ENCODE peak calls at places on chromosome 3, in six cellular contexts. I is esophagus squamous epithelium, Y is stomach, B is mammary epithelial cell, S is IMR-90, O is BJ. L is an unnamed sample.

GRCh38 chr3:117793684-117794304 is 1084.2 kb downstream of the TUSC7 start:
- DNase-seq in I (no peak), Y (no peak), B (no peak), S (peak), O (no peak), L (peak)

GRCh38 chr3:118110196-118110595 is 924.5 kb downstream of the IGSF11 start:
- DNase-seq in I (no peak), Y (no peak), B (peak), S (peak), O (no peak), L (peak)

GRCh38 chr3:18444597-18445420 is 19.7 kb upstream of the SATB1 start:
- DNase-seq in I (no peak), Y (peak), B (peak), S (peak), O (no peak), L (peak)

GRCh38 chr3:172221550-172221949 is 182.2 kb downstream of the FNDC3B start:
- DNase-seq in I (no peak), Y (no peak), B (peak), S (peak), O (peak), L (peak)

GRCh38 chr3:125165189-125165947 is 47.2 kb downstream of the SLC12A8 start:
- DNase-seq in I (no peak), Y (no peak), B (no peak), S (peak), O (no peak), L (no peak)

GRCh38 chr3:128195802-128196201 is 42.5 kb downstream of the EEFSEC start:
- DNase-seq in I (no peak), Y (no peak), B (no peak), S (no peak), O (no peak), L (no peak)

GRCh38 chr3:37991109-37991508 is 523 bp downstream of the VILL start:
- DNase-seq in I (no peak), Y (peak), B (no peak), S (no peak), O (no peak), L (no peak)

GRCh38 chr3:15797600-15798303 is at the start of gene ANKRD28:
- DNase-seq in I (no peak), Y (no peak), B (peak), S (peak), O (peak), L (peak)

GRCh38 chr3:173913397-173913796 is 515.9 kb downstream of the NLGN1 start:
- DNase-seq in I (no peak), Y (no peak), B (no peak), S (peak), O (no peak), L (no peak)

GRCh38 chr3:133663569-133664313 is 2.0 kb upstream of the TOPBP1 start:
- DNase-seq in I (no peak), Y (no peak), B (peak), S (peak), O (no peak), L (peak)

GRCh38 chr3:69032737-69033136 is 19.3 kb upstream of the EOGT start:
- DNase-seq in I (no peak), Y (no peak), B (no peak), S (no peak), O (no peak), L (no peak)

GRCh38 chr3:23702198-23702597 is 103.6 kb upstream of the UBE2E1 start:
- DNase-seq in I (no peak), Y (no peak), B (no peak), S (peak), O (no peak), L (no peak)

GRCh38 chr3:29335438-29335837 is 54.6 kb downstream of the RBMS3 start:
- DNase-seq in I (no peak), Y (peak), B (peak), S (peak), O (peak), L (peak)

GRCh38 chr3:18237251-18238005 is 187.7 kb downstream of the SATB1 start:
- DNase-seq in I (no peak), Y (no peak), B (peak), S (peak), O (no peak), L (peak)

GRCh38 chr3:129366312-129366831 is 62.1 kb downstream of the EFCAB12 start:
- DNase-seq in I (no peak), Y (no peak), B (no peak), S (no peak), O (no peak), L (no peak)

GRCh38 chr3:157136647-157137387 is 23.1 kb downstream of the CCNL1 start:
- DNase-seq in I (no peak), Y (peak), B (peak), S (peak), O (no peak), L (peak)

GRCh38 chr3:25448750-25449684 is 21.0 kb downstream of the RARB start:
- DNase-seq in I (no peak), Y (peak), B (peak), S (peak), O (no peak), L (peak)

GRCh38 chr3:197520311-197521276 is 35.2 kb downstream of the BDH1 start:
- DNase-seq in I (no peak), Y (peak), B (no peak), S (peak), O (no peak), L (peak)

GRCh38 chr3:161893972-161894371 is 397.4 kb downstream of the OTOL1 start:
- DNase-seq in I (no peak), Y (no peak), B (no peak), S (peak), O (peak), L (peak)

GRCh38 chr3:116836286-116836685 is 126.7 kb downstream of the TUSC7 start:
- DNase-seq in I (no peak), Y (no peak), B (no peak), S (peak), O (no peak), L (no peak)

GRCh38 chr3:145785650-145786049 is 375.3 kb downstream of the PLOD2 start:
- DNase-seq in I (no peak), Y (no peak), B (no peak), S (no peak), O (no peak), L (no peak)

GRCh38 chr3:145776782-145777408 is 384.1 kb downstream of the PLOD2 start:
- DNase-seq in I (no peak), Y (peak), B (peak), S (peak), O (peak), L (peak)

DNA sequence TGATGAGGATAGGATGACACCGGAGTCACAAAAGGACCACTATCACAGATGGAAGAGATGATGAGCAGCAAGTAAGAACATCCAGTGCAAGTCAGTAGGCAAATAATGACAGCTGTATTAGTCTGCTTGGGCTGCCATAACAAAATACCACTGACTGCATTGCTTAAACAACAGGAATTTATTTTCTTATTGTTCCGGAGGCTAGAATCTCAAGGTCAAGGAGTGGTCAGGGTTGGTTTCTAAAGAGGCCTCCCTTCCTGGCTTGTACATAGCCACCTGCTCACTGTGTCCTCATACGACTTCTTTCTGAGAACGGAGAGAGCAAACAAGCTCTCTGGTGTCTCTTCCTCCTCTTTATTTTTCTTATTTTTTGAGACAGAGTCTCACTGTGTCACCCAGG is 380.7 kb downstream of the PLOD2 start:
- DNase-seq in I (no peak), Y (no peak), B (no peak), S (no peak), O (no peak), L (no peak)
- H3K4me3 ChIP-seq in I (no peak), Y (no peak), B (no peak), S (no peak), O (no peak), L (no peak)

DNA sequence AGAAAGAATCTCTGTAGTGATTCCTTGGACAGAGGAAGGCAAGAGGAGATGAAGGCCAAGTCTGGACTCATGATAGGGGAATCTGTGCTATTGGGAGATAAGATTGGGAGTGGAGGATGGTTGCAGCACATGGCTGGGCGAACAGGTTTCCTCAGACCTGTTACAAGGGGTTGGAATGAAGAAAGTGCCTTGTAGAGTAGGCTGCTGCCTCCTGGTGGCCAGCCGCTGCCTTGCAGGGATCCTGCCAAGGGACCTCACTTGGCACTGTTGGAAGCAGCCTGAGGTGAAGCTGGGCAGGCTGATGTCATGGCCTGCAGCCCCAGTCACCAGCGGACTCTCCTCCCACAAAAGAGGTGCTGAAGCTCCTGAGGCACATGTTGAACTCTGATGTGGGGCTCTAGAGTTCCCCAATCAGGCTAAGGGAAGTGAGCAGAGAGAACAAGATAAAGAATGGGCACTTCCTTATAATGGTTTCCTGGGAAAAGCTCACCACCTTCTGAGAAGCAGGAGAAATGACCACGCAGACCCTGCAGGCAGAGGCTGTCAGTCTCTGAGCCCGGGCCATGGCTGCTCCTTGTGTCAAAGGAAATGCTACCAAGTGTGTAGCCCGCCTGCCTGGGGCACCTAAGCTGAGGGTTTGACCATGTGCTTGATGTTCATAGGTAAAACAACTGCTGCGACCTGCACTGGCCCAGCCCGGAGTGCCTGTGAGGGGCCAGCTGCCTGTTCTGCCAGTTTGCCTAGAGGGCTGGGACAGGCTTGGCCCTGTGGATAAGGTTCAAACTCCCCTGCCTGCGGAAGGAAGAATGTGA is 1.6 kb upstream of the TEX264 start:
- DNase-seq in I (no peak), Y (peak), B (peak), S (peak), O (peak), L (peak)
- TF ChIP-seq CTCF in I (peak), Y (peak), B (peak), S (peak), O (peak), L (peak)

GRCh38 chr3:16906679-16907078 is 21.9 kb downstream of the PLCL2 start:
- DNase-seq in I (no peak), Y (no peak), B (no peak), S (peak), O (peak), L (no peak)
- H3K4me3 ChIP-seq in I (no peak), Y (no peak), B (no peak), S (no peak), O (no peak), L (no peak)

GRCh38 chr3:102536479-102536878 is 101.7 kb downstream of the ZPLD1 start:
- DNase-seq in I (no peak), Y (no peak), B (peak), S (peak), O (no peak), L (peak)
- TF ChIP-seq CTCF in I (peak), Y (peak), B (peak), S (peak), O (peak), L (peak)

GRCh38 chr3:32414527-32415202 is 23.0 kb downstream of the CMTM7 start:
- DNase-seq in I (no peak), Y (peak), B (peak), S (peak), O (no peak), L (peak)
- H3K4me3 ChIP-seq in I (no peak), Y (no peak), B (no peak), S (no peak), O (no peak), L (no peak)

GRCh38 chr3:81645248-81645647 is 116.2 kb downstream of the GBE1 start:
- DNase-seq in I (no peak), Y (no peak), B (no peak), S (no peak), O (no peak), L (no peak)

GRCh38 chr3:81638480-81638879 is 123.0 kb downstream of the GBE1 start:
- DNase-seq in I (no peak), Y (no peak), B (no peak), S (no peak), O (no peak), L (no peak)

DNA sequence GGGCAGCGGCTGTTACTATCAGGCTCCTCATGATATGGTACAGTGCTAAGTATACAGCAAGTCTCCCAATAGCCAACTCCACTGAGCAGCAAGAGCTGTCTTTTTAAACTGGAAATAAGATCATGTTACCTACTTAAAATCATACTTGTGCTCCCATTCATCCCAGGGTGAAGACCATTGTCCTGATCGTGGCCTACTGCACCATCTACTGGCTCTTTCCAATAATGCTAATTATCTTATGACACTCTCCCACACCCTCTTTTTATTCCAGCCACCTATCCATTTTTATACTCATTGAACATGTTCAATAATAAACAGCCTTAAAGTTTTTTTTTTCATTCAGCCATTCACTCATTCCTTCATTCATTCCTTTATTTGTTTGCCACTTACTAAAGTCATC is 117.7 kb downstream of the GBE1 start:
- DNase-seq in I (no peak), Y (no peak), B (no peak), S (peak), O (no peak), L (peak)
- TF ChIP-seq CTCF in I (no peak), Y (no peak), B (peak), S (peak), O (peak), L (peak)

GRCh38 chr3:149581681-149582349 is 76.0 kb downstream of the WWTR1 start:
- DNase-seq in I (no peak), Y (no peak), B (peak), S (peak), O (peak), L (peak)
- H3K4me3 ChIP-seq in I (peak), Y (no peak), B (no peak), S (no peak), O (no peak), L (no peak)

DNA sequence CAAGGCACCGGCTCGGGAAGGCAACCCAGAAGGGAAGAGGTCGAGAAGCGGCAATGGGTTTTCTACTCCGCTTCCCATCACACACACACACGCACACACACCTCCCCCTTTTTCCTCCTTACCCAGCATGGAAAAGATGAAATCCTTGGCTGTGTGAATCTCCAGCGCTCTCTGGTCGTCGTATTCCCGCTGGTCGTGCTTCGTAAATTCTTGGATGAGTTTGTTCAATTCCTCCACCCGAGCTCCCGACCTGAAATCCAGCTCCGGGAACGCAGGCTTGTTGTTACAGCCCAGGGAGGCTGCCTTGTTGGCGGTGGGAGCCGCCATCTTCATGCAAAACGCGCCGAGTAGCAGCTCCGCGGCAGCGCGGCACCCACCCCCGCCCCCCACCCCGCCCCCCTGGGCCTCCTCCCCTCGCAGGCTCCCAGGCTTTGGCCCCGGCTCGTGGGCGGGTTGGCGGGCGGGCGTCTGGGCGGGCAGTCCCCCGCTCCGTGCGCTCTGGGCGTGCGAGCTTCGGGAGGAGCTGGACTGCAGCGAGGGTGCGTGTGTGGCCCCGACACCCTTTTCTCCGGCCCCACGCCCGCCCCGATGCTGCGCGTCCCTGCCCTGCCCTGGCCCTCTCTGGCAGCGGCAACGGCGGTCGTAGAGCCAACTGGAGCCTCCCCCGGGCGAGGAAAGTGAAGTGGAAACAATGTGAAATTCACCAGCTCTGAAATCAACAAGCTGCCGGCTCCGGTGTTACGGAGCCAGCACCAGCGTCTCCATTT is at the start of gene MB21D2:
- DNase-seq in I (no peak), Y (peak), B (peak), S (peak), O (no peak), L (peak)
- TF ChIP-seq CTCF in I (no peak), Y (no peak), B (no peak), S (no peak), O (no peak), L (no peak)

GRCh38 chr3:4565806-4566501 is 72.8 kb downstream of the ITPR1 start:
- DNase-seq in I (no peak), Y (no peak), B (no peak), S (no peak), O (no peak), L (peak)
- H3K4me3 ChIP-seq in I (no peak), Y (no peak), B (no peak), S (no peak), O (no peak), L (no peak)

GRCh38 chr3:36792342-36792741 is 28.0 kb upstream of the DCLK3 start:
- DNase-seq in I (no peak), Y (no peak), B (peak), S (peak), O (no peak), L (peak)
- TF ChIP-seq CTCF in I (no peak), Y (no peak), B (peak), S (peak), O (peak), L (peak)